ENCODE peak calls at places on chromosomes 5 and 9, in five cellular contexts. Q is left ventricle myocardium inferior, E is heart left ventricle, J is GM20000, S is choroid plexus epithelial cell. Z is an unnamed sample.

GRCh38 chr5:140808889-140809291 is 2.0 kb downstream of the PCDHA4 start:
- DNase-seq in Q (no peak), E (no peak), J (no peak), S (no peak), Z (no peak)

GRCh38 chr5:137119321-137119720 is 379.8 kb downstream of the SPOCK1 start:
- DNase-seq in Q (no peak), E (no peak), J (no peak), S (no peak), Z (no peak)

GRCh38 chr5:58188287-58188651 is 271.6 kb downstream of the PLK2 start:
- DNase-seq in Q (no peak), E (no peak), J (no peak), S (peak), Z (no peak)

GRCh38 chr5:6712136-6712581 is 1.1 kb upstream of the TENT4A start:
- DNase-seq in Q (peak), E (peak), J (peak), S (peak), Z (peak)

GRCh38 chr5:107153304-107153703 is 517.4 kb downstream of the EFNA5 start:
- DNase-seq in Q (no peak), E (no peak), J (no peak), S (no peak), Z (no peak)

GRCh38 chr5:149489605-149490037 is 61.6 kb downstream of the CSNK1A1 start:
- DNase-seq in Q (peak), E (peak), J (no peak), S (peak), Z (no peak)

GRCh38 chr9:121604654-121605053 is 46.8 kb upstream of the DAB2IP start:
- DNase-seq in Q (no peak), E (no peak), J (no peak), S (no peak), Z (no peak)

GRCh38 chr5:141182248-141182647 is at the start of gene PCDHB16:
- DNase-seq in Q (no peak), E (no peak), J (no peak), S (peak), Z (no peak)

GRCh38 chr9:75238311-75238976 is 150.1 kb downstream of the OSTF1 start:
- DNase-seq in Q (no peak), E (no peak), J (peak), S (peak), Z (peak)

GRCh38 chr9:20294351-20294750 is 327.9 kb downstream of the MLLT3 start:
- DNase-seq in Q (no peak), E (no peak), J (no peak), S (no peak), Z (no peak)

GRCh38 chr5:90888511-90889324 is 330.1 kb downstream of the ADGRV1 start:
- DNase-seq in Q (no peak), E (no peak), J (no peak), S (peak), Z (no peak)

DNA sequence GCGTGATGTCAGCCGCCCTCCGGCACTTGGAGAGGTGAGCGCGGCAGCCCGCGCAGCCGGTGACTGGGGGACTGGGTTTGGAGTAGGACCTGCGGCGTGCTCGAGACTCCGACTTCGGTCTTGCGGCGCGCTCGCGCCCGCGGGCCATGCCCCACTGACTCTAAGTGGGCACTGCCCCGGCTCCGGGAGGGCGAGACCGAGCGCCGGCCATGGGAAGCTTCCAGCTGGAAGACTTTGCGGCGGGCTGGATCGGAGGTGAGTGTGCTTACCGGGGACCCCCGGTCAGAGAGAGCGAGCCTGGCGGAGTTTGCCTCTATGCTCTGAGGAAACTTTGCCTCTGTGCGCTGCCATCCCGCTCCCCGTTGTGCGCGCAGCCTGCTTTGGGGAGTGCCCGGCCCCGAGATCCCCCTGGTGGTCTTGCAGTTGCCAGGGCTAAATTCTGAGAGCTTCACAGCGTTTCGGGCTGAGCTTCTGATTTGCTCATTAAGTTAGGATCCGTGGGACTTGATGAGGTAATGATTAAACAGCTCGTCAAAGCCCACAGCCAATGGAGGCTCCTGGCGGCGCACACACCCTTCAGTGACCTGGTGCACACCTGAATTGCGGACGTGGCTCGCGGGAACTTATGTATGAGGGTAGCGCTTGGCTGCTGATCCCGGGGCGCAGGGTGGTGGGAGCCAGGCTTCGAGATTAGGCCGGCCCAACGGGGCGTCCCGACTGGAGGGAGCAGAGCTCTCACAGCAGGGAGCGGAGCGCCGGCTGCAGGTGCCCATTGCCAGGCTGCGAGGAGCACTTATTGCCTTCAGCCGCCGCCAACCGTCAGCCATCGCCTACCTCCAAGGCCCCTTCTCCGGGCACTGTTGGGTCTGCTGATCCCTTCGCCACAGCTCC is at the start of gene SLC25A48:
- DNase-seq in Q (peak), E (peak), J (no peak), S (no peak), Z (peak)
- TF ChIP-seq CTCF in Q (peak), E (no peak), J (no peak), S (no peak), Z (peak)

GRCh38 chr9:89178162-89179120 is at the start of gene SHC3:
- DNase-seq in Q (no peak), E (no peak), J (peak), S (peak), Z (peak)

GRCh38 chr9:89177021-89177400 is 1.6 kb downstream of the SHC3 start:
- DNase-seq in Q (no peak), E (no peak), J (no peak), S (peak), Z (no peak)

GRCh38 chr9:89177401-89178161 is 1.0 kb downstream of the SHC3 start:
- DNase-seq in Q (no peak), E (no peak), J (no peak), S (peak), Z (peak)

GRCh38 chr9:89174291-89174690 is 4.3 kb downstream of the SHC3 start:
- DNase-seq in Q (no peak), E (no peak), J (no peak), S (no peak), Z (no peak)

DNA sequence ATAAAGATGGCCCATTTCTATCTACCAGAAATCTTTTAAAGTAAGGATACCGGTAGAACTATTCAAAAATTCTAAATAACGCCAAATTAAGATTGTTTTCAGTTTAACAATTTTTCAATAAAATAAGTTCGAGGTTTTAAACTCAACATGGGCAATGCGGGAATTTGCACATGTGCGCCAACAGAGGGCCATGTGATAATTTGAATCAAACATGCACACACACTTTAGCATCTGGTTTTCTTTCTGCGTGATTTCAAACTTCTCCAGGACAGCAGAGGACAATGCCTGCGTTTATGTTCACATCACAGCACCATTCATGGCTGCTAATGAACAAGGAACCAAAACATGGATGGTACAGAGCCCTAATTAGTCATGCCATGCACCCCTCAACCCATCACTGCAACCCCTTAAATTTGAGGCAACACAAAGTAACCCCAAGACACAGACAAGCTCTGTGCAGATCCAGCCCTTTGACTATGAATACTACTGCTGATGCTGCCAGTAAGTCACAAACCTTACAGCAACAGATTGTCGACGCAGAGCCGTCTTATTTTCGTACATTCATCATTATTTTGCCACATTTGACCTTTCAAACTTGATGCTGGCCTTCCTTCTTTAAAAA is 2.8 kb downstream of the SHC3 start:
- DNase-seq in Q (no peak), E (no peak), J (no peak), S (no peak), Z (no peak)
- TF ChIP-seq CTCF in Q (no peak), E (no peak), J (no peak), S (peak), Z (no peak)

GRCh38 chr5:169142264-169142970 is 158.5 kb downstream of the SLIT3 start:
- DNase-seq in Q (peak), E (peak), J (no peak), S (no peak), Z (no peak)
- TF ChIP-seq CTCF in Q (no peak), E (no peak), J (no peak), S (no peak), Z (no peak)

GRCh38 chr5:7827602-7828001 is 23.3 kb downstream of the CFAP90 start:
- DNase-seq in Q (no peak), E (no peak), J (no peak), S (no peak), Z (no peak)
- TF ChIP-seq CTCF in Q (no peak), E (no peak), J (no peak), S (peak), Z (no peak)

GRCh38 chr5:133698259-133698554 is 85.9 kb upstream of the FSTL4 start:
- DNase-seq in Q (no peak), E (no peak), J (no peak), S (no peak), Z (no peak)

GRCh38 chr5:133697536-133698258 is 85.4 kb upstream of the FSTL4 start:
- DNase-seq in Q (no peak), E (no peak), J (no peak), S (no peak), Z (no peak)

GRCh38 chr5:133698646-133699526 is 86.5 kb upstream of the FSTL4 start:
- DNase-seq in Q (no peak), E (no peak), J (peak), S (no peak), Z (no peak)

GRCh38 chr5:133696006-133696584 is 83.8 kb upstream of the FSTL4 start:
- DNase-seq in Q (no peak), E (no peak), J (no peak), S (no peak), Z (no peak)

DNA sequence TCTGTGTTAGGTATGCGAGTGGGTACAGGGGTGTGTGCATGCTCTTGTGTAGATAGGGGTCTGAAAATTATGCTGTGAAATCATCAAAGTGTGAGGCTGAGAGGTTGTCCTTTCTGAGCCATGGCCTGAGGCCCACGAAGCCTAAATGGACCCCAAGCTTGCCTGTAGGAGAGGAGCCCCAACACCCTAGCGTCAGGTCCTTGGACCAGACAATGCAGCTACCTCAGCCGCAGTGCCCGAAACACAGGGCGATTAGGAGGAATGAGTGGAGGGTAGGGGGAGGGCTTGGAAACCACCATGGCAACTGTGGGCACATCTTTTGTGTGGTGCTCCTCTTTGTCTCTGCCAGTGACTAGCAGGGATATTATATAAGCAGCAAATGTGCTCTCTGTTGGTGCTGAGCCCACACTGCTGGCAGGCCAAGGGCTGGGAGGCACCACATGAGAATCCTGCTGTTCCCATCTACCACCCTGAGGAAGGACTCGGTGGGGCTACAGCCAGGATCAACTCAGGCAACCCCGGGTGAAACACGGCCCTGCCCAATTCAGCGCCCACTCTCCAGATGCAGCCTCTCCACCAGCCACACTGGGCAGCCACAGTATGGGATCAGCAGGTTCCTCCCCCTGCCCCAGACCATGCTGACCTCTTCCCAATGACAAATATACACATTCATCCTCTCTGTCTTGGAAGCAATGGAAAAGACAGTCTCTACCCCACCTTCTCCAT is 84.6 kb upstream of the FSTL4 start:
- DNase-seq in Q (no peak), E (no peak), J (no peak), S (no peak), Z (no peak)
- TF ChIP-seq CTCF in Q (no peak), E (no peak), J (no peak), S (no peak), Z (no peak)

GRCh38 chr9:73135394-73135793 is 16.3 kb upstream of the ANXA1 start:
- DNase-seq in Q (no peak), E (no peak), J (no peak), S (no peak), Z (no peak)

GRCh38 chr9:73141282-73141681 is 10.4 kb upstream of the ANXA1 start:
- DNase-seq in Q (no peak), E (no peak), J (no peak), S (no peak), Z (no peak)

GRCh38 chr9:73133921-73134407 is 17.7 kb upstream of the ANXA1 start:
- DNase-seq in Q (no peak), E (no peak), J (peak), S (peak), Z (no peak)

GRCh38 chr9:73137286-73137899 is 14.3 kb upstream of the ANXA1 start:
- DNase-seq in Q (no peak), E (no peak), J (no peak), S (peak), Z (no peak)

GRCh38 chr9:73137914-73138313 is 13.8 kb upstream of the ANXA1 start:
- DNase-seq in Q (no peak), E (no peak), J (no peak), S (peak), Z (no peak)
- TF ChIP-seq CTCF in Q (no peak), E (no peak), J (no peak), S (no peak), Z (no peak)

DNA sequence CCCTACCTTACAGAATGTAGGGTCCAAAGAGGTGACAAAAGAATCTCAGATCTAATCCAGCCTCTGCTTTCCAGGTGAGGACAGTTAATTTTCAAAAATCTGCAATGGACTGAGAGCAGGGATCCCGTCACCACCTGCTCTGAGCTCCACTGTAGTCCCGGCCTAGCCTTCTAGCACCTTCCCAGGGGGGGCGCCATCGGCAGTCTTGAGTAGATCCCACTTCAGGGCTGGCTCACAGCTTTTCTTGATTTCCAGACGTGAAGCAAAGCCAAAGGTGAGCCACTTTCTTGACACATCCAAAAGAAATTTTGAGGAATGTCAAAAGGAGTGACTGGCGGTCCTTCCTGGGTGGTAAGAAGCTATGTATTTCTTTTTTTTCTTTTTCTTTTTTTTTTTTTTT is 114.1 kb downstream of the SYK start:
- DNase-seq in Q (no peak), E (no peak), J (peak), S (peak), Z (no peak)
- TF ChIP-seq CTCF in Q (no peak), E (no peak), J (no peak), S (peak), Z (peak)